ENCODE peak calls at places on chromosomes 13 and 19, in ten cellular contexts. One of them, this sample, is unnamed.

GRCh38 chr19:4045597-4046361 is 20.9 kb downstream of the ZBTB7A start:
- DNase-seq in adrenal gland: no peak
- DNase-seq in neuronal stem cell: no peak
- DNase-seq in aorta: no peak
- DNase-seq in AG04450: no peak
- DNase-seq in endothelial cell of umbilical vein: no peak
- DNase-seq in heart right ventricle: no peak
- DNase-seq in tibial artery: no peak
- DNase-seq in A549: no peak
- DNase-seq in uterus: no peak
- DNase-seq in this sample: no peak

GRCh38 chr13:113417008-113417735 is 36.1 kb downstream of the ADPRHL1 start:
- DNase-seq in tibial artery: no peak
- DNase-seq in uterus: no peak
- DNase-seq in neuronal stem cell: no peak
- DNase-seq in AG04450: no peak
- DNase-seq in A549: no peak
- DNase-seq in heart right ventricle: no peak
- DNase-seq in adrenal gland: no peak
- DNase-seq in endothelial cell of umbilical vein: no peak
- DNase-seq in aorta: no peak
- DNase-seq in this sample: no peak

GRCh38 chr19:56964526-56964925 is 124.0 kb upstream of the PEG3 start:
- DNase-seq in uterus: no peak
- DNase-seq in adrenal gland: no peak
- DNase-seq in aorta: no peak
- DNase-seq in endothelial cell of umbilical vein: no peak
- DNase-seq in heart right ventricle: no peak
- DNase-seq in AG04450: no peak
- DNase-seq in A549: no peak
- DNase-seq in neuronal stem cell: no peak
- DNase-seq in tibial artery: no peak
- DNase-seq in this sample: no peak

GRCh38 chr19:36215276-36216171 is 618 bp downstream of the ZNF146 start:
- DNase-seq in endothelial cell of umbilical vein: peak
- DNase-seq in adrenal gland: no peak
- DNase-seq in AG04450: no peak
- DNase-seq in A549: peak
- DNase-seq in uterus: no peak
- DNase-seq in aorta: no peak
- DNase-seq in heart right ventricle: no peak
- DNase-seq in tibial artery: no peak
- DNase-seq in neuronal stem cell: peak
- DNase-seq in this sample: no peak

GRCh38 chr13:44759222-44759721 is 183.1 kb upstream of the TSC22D1 start:
- DNase-seq in uterus: no peak
- DNase-seq in neuronal stem cell: no peak
- DNase-seq in AG04450: no peak
- DNase-seq in heart right ventricle: no peak
- DNase-seq in aorta: no peak
- DNase-seq in tibial artery: no peak
- DNase-seq in A549: no peak
- DNase-seq in endothelial cell of umbilical vein: no peak
- DNase-seq in adrenal gland: no peak
- DNase-seq in this sample: no peak

GRCh38 chr13:19289180-19289579 is 107.6 kb upstream of the TUBA3C start:
- DNase-seq in heart right ventricle: no peak
- DNase-seq in A549: no peak
- DNase-seq in uterus: no peak
- DNase-seq in adrenal gland: no peak
- DNase-seq in tibial artery: no peak
- DNase-seq in endothelial cell of umbilical vein: no peak
- DNase-seq in AG04450: no peak
- DNase-seq in neuronal stem cell: no peak
- DNase-seq in aorta: no peak
- DNase-seq in this sample: no peak

GRCh38 chr19:45637890-45638667 is 1.1 kb downstream of the EML2 start:
- DNase-seq in aorta: no peak
- DNase-seq in adrenal gland: peak
- DNase-seq in heart right ventricle: no peak
- DNase-seq in neuronal stem cell: no peak
- DNase-seq in uterus: no peak
- DNase-seq in tibial artery: no peak
- DNase-seq in endothelial cell of umbilical vein: no peak
- DNase-seq in A549: peak
- DNase-seq in AG04450: no peak
- DNase-seq in this sample: no peak

GRCh38 chr13:101919541-101920306 is 467.2 kb downstream of the ITGBL1 start:
- DNase-seq in uterus: no peak
- DNase-seq in tibial artery: no peak
- DNase-seq in heart right ventricle: peak
- DNase-seq in aorta: peak
- DNase-seq in endothelial cell of umbilical vein: peak
- DNase-seq in neuronal stem cell: peak
- DNase-seq in A549: no peak
- DNase-seq in AG04450: no peak
- DNase-seq in adrenal gland: no peak
- DNase-seq in this sample: no peak

GRCh38 chr19:17424743-17425365 is 5.0 kb downstream of the MVB12A start:
- DNase-seq in neuronal stem cell: peak
- DNase-seq in endothelial cell of umbilical vein: peak
- DNase-seq in uterus: no peak
- DNase-seq in heart right ventricle: peak
- DNase-seq in aorta: no peak
- DNase-seq in A549: peak
- DNase-seq in tibial artery: no peak
- DNase-seq in adrenal gland: peak
- DNase-seq in AG04450: no peak
- DNase-seq in this sample: no peak

GRCh38 chr13:84137292-84137691 is 255.0 kb upstream of the SLITRK1 start:
- DNase-seq in uterus: no peak
- DNase-seq in adrenal gland: no peak
- DNase-seq in aorta: no peak
- DNase-seq in A549: no peak
- DNase-seq in heart right ventricle: no peak
- DNase-seq in tibial artery: no peak
- DNase-seq in AG04450: no peak
- DNase-seq in endothelial cell of umbilical vein: no peak
- DNase-seq in neuronal stem cell: no peak
- DNase-seq in this sample: no peak

GRCh38 chr19:54432144-54432738 is 16.8 kb upstream of the LENG8 start:
- DNase-seq in AG04450: no peak
- DNase-seq in adrenal gland: no peak
- DNase-seq in uterus: no peak
- DNase-seq in tibial artery: no peak
- DNase-seq in neuronal stem cell: no peak
- DNase-seq in aorta: no peak
- DNase-seq in endothelial cell of umbilical vein: no peak
- DNase-seq in A549: no peak
- DNase-seq in heart right ventricle: no peak
- DNase-seq in this sample: no peak

GRCh38 chr19:37845932-37846331 is 60.5 kb downstream of the WDR87 start:
- DNase-seq in aorta: no peak
- DNase-seq in A549: no peak
- DNase-seq in neuronal stem cell: no peak
- DNase-seq in tibial artery: no peak
- DNase-seq in endothelial cell of umbilical vein: no peak
- DNase-seq in adrenal gland: no peak
- DNase-seq in AG04450: no peak
- DNase-seq in uterus: no peak
- DNase-seq in heart right ventricle: no peak
- DNase-seq in this sample: no peak

GRCh38 chr19:31676271-31677004 is 327.2 kb upstream of the TSHZ3 start:
- DNase-seq in A549: peak
- DNase-seq in adrenal gland: peak
- DNase-seq in heart right ventricle: no peak
- DNase-seq in neuronal stem cell: no peak
- DNase-seq in tibial artery: no peak
- DNase-seq in endothelial cell of umbilical vein: no peak
- DNase-seq in uterus: no peak
- DNase-seq in aorta: no peak
- DNase-seq in AG04450: no peak
- DNase-seq in this sample: no peak

GRCh38 chr19:15779756-15780476 is 7.5 kb upstream of the OR10H5 start:
- DNase-seq in AG04450: no peak
- DNase-seq in adrenal gland: peak
- DNase-seq in endothelial cell of umbilical vein: no peak
- DNase-seq in A549: peak
- DNase-seq in heart right ventricle: peak
- DNase-seq in neuronal stem cell: no peak
- DNase-seq in tibial artery: peak
- DNase-seq in uterus: peak
- DNase-seq in aorta: peak
- DNase-seq in this sample: peak

GRCh38 chr13:87333599-87333998 is 337.6 kb upstream of the SLITRK5 start:
- DNase-seq in tibial artery: no peak
- DNase-seq in aorta: no peak
- DNase-seq in uterus: no peak
- DNase-seq in endothelial cell of umbilical vein: no peak
- DNase-seq in adrenal gland: no peak
- DNase-seq in AG04450: no peak
- DNase-seq in A549: no peak
- DNase-seq in neuronal stem cell: no peak
- DNase-seq in heart right ventricle: no peak
- DNase-seq in this sample: no peak

GRCh38 chr13:87334176-87334575 is 337.0 kb upstream of the SLITRK5 start:
- DNase-seq in A549: no peak
- DNase-seq in heart right ventricle: no peak
- DNase-seq in adrenal gland: no peak
- DNase-seq in tibial artery: no peak
- DNase-seq in AG04450: no peak
- DNase-seq in uterus: no peak
- DNase-seq in endothelial cell of umbilical vein: no peak
- DNase-seq in neuronal stem cell: no peak
- DNase-seq in aorta: no peak
- DNase-seq in this sample: no peak

GRCh38 chr13:87331178-87331577 is 340.0 kb upstream of the SLITRK5 start:
- DNase-seq in neuronal stem cell: no peak
- DNase-seq in AG04450: no peak
- DNase-seq in tibial artery: no peak
- DNase-seq in A549: no peak
- DNase-seq in uterus: no peak
- DNase-seq in heart right ventricle: peak
- DNase-seq in aorta: no peak
- DNase-seq in adrenal gland: peak
- DNase-seq in endothelial cell of umbilical vein: no peak
- DNase-seq in this sample: no peak
- H3K27ac ChIP-seq in neuronal stem cell: no peak
- H3K27ac ChIP-seq in AG04450: no peak
- H3K27ac ChIP-seq in tibial artery: no peak
- H3K27ac ChIP-seq in A549: no peak
- H3K27ac ChIP-seq in uterus: no peak
- H3K27ac ChIP-seq in heart right ventricle: no peak
- H3K27ac ChIP-seq in aorta: no peak
- H3K27ac ChIP-seq in adrenal gland: no peak
- H3K27ac ChIP-seq in endothelial cell of umbilical vein: no peak
- H3K27ac ChIP-seq in this sample: no peak

DNA sequence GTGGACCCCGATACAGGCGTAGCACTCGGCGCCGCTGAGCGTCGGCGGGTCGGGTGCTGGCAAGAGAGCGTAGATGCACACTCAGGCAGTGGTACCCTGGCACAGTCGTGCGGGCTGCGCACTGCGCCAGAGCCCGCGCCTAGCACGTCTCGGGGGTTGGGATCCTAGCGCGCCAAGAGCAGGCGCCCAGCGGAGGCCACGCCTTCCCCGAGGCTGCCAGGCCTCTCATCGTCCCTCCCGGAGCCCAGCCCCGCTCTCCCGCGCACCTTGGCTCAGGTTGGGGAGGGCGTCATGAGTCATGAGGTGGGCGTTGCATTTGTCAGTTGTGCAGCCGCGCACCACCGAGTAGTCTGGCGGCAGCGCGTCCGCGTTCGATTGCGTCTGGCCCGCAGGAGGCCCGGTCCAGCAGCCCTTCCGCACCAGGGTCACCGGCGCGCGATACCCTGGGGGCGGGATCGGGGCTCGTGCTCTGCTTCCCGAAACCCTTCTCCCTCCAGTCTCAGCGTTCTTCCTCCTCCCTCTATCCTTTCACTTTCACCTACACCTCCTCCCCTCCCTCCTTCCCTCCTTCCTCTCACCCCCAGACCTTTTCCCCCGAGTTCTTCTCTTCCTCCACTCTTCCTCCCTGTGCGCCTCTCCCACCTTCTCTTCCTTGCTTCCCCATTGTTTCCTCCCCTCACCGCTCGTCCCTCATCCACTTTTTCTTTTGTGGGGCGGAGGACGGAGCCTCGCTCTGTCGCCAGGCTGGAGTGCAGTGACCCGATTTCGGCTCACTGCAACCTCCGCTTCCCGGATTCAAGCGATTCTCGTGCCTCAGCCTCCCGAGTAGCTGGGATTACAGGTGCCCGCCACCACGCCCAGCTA is 3.5 kb downstream of the LYPD5 start:
- DNase-seq in AG04450: no peak
- DNase-seq in adrenal gland: no peak
- DNase-seq in tibial artery: no peak
- DNase-seq in A549: peak
- DNase-seq in heart right ventricle: no peak
- DNase-seq in neuronal stem cell: no peak
- DNase-seq in endothelial cell of umbilical vein: no peak
- DNase-seq in aorta: peak
- DNase-seq in uterus: no peak
- DNase-seq in this sample: peak
- H3K4me3 ChIP-seq in AG04450: peak
- H3K4me3 ChIP-seq in adrenal gland: no peak
- H3K4me3 ChIP-seq in tibial artery: peak
- H3K4me3 ChIP-seq in A549: peak
- H3K4me3 ChIP-seq in heart right ventricle: peak
- H3K4me3 ChIP-seq in neuronal stem cell: peak
- H3K4me3 ChIP-seq in endothelial cell of umbilical vein: peak
- H3K4me3 ChIP-seq in aorta: no peak
- H3K4me3 ChIP-seq in uterus: peak
- H3K4me3 ChIP-seq in this sample: peak

DNA sequence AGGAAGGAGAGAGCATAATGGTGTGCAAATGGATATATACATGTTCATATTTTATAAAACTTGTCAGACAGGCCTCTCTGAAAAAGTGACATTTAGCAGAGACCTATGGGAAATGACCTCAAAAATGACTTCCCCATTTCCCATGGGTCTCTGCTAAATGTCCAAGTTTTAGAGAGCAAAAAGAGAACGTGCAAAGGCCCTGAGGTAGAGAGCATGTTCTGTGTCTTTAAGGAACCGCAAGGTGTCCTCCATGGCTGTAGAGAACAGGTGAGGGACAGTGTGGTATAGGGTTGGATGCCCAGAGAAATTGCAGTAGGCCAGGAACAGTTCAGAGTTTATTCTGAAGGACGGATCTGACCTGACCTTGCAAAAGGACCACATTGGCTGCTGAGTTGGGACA is 113.2 kb upstream of the RNF113B start:
- DNase-seq in aorta: no peak
- DNase-seq in AG04450: no peak
- DNase-seq in uterus: no peak
- DNase-seq in endothelial cell of umbilical vein: no peak
- DNase-seq in heart right ventricle: no peak
- DNase-seq in neuronal stem cell: no peak
- DNase-seq in tibial artery: no peak
- DNase-seq in A549: no peak
- DNase-seq in adrenal gland: no peak
- DNase-seq in this sample: no peak
- H3K27ac ChIP-seq in aorta: no peak
- H3K27ac ChIP-seq in AG04450: no peak
- H3K27ac ChIP-seq in uterus: no peak
- H3K27ac ChIP-seq in endothelial cell of umbilical vein: no peak
- H3K27ac ChIP-seq in heart right ventricle: no peak
- H3K27ac ChIP-seq in neuronal stem cell: no peak
- H3K27ac ChIP-seq in tibial artery: no peak
- H3K27ac ChIP-seq in A549: no peak
- H3K27ac ChIP-seq in adrenal gland: no peak
- H3K27ac ChIP-seq in this sample: no peak

GRCh38 chr19:49672131-49672919 is 4.7 kb upstream of the PRMT1 start:
- DNase-seq in AG04450: no peak
- DNase-seq in uterus: peak
- DNase-seq in adrenal gland: peak
- DNase-seq in A549: peak
- DNase-seq in endothelial cell of umbilical vein: peak
- DNase-seq in aorta: peak
- DNase-seq in tibial artery: peak
- DNase-seq in heart right ventricle: peak
- DNase-seq in neuronal stem cell: no peak
- DNase-seq in this sample: peak
- H3K4me3 ChIP-seq in AG04450: no peak
- H3K4me3 ChIP-seq in uterus: no peak
- H3K4me3 ChIP-seq in adrenal gland: no peak
- H3K4me3 ChIP-seq in A549: no peak
- H3K4me3 ChIP-seq in endothelial cell of umbilical vein: peak
- H3K4me3 ChIP-seq in aorta: no peak
- H3K4me3 ChIP-seq in tibial artery: no peak
- H3K4me3 ChIP-seq in heart right ventricle: no peak
- H3K4me3 ChIP-seq in neuronal stem cell: peak
- H3K4me3 ChIP-seq in this sample: no peak

This sample was measured in dorsolateral prefrontal cortex.